ENCODE peak calls at places on chromosomes 13 and 19, in six cellular contexts. One of them, this sample, is unnamed.
A peak's percentile ranks its signal among the peaks of the same experiment; 100 is the strongest.

GRCh38 chr13:44311011-44311481 is 62.6 kb upstream of the SERP2 start:
- DNase-seq in adipocyte: peak; percentile 71
- DNase-seq in activated naive CD4-positive, alpha-beta T cell treated with anti-CD3 and anti-CD28 coated beads, Interleukin-2, amount 10 ng/mL, durations not matched to agents 7 days and 5 days: no peak
- DNase-seq in stimulated activated CD4-positive, alpha-beta T cell treated with anti-CD3 and anti-CD28 coated beads, TNF-alpha, amount 100 ng/mL, for 24 hours: no peak
- DNase-seq in M059J: peak; percentile 31
- DNase-seq in CD4-positive, CD25-positive, alpha-beta regulatory T cell: no peak
- DNase-seq in this sample: no peak

GRCh38 chr19:41994521-41994971 is 516 bp upstream of the ATP1A3 start:
- DNase-seq in adipocyte: no peak
- DNase-seq in activated naive CD4-positive, alpha-beta T cell treated with anti-CD3 and anti-CD28 coated beads, Interleukin-2, amount 10 ng/mL, durations not matched to agents 7 days and 5 days: no peak
- DNase-seq in stimulated activated CD4-positive, alpha-beta T cell treated with anti-CD3 and anti-CD28 coated beads, TNF-alpha, amount 100 ng/mL, for 24 hours: no peak
- DNase-seq in M059J: no peak
- DNase-seq in CD4-positive, CD25-positive, alpha-beta regulatory T cell: no peak
- DNase-seq in this sample: no peak

GRCh38 chr13:30292325-30292724 is 15.0 kb downstream of the KATNAL1 start:
- DNase-seq in adipocyte: no peak
- DNase-seq in activated naive CD4-positive, alpha-beta T cell treated with anti-CD3 and anti-CD28 coated beads, Interleukin-2, amount 10 ng/mL, durations not matched to agents 7 days and 5 days: no peak
- DNase-seq in stimulated activated CD4-positive, alpha-beta T cell treated with anti-CD3 and anti-CD28 coated beads, TNF-alpha, amount 100 ng/mL, for 24 hours: no peak
- DNase-seq in M059J: no peak
- DNase-seq in CD4-positive, CD25-positive, alpha-beta regulatory T cell: no peak
- DNase-seq in this sample: no peak

GRCh38 chr13:113726961-113727411 is 32.0 kb upstream of the TMEM255B start:
- DNase-seq in adipocyte: peak; percentile 8
- DNase-seq in activated naive CD4-positive, alpha-beta T cell treated with anti-CD3 and anti-CD28 coated beads, Interleukin-2, amount 10 ng/mL, durations not matched to agents 7 days and 5 days: no peak
- DNase-seq in stimulated activated CD4-positive, alpha-beta T cell treated with anti-CD3 and anti-CD28 coated beads, TNF-alpha, amount 100 ng/mL, for 24 hours: no peak
- DNase-seq in M059J: peak; percentile 71
- DNase-seq in CD4-positive, CD25-positive, alpha-beta regulatory T cell: no peak
- DNase-seq in this sample: peak; percentile 49

GRCh38 chr13:21344662-21345176 is 114.4 kb downstream of the ZDHHC20 start:
- DNase-seq in adipocyte: no peak
- DNase-seq in activated naive CD4-positive, alpha-beta T cell treated with anti-CD3 and anti-CD28 coated beads, Interleukin-2, amount 10 ng/mL, durations not matched to agents 7 days and 5 days: peak; percentile 68
- DNase-seq in stimulated activated CD4-positive, alpha-beta T cell treated with anti-CD3 and anti-CD28 coated beads, TNF-alpha, amount 100 ng/mL, for 24 hours: no peak
- DNase-seq in M059J: no peak
- DNase-seq in CD4-positive, CD25-positive, alpha-beta regulatory T cell: peak; percentile 37
- DNase-seq in this sample: no peak

GRCh38 chr13:42814868-42815267 is 33.5 kb downstream of the FAM216B start:
- DNase-seq in adipocyte: peak; percentile 93
- DNase-seq in activated naive CD4-positive, alpha-beta T cell treated with anti-CD3 and anti-CD28 coated beads, Interleukin-2, amount 10 ng/mL, durations not matched to agents 7 days and 5 days: no peak
- DNase-seq in stimulated activated CD4-positive, alpha-beta T cell treated with anti-CD3 and anti-CD28 coated beads, TNF-alpha, amount 100 ng/mL, for 24 hours: no peak
- DNase-seq in M059J: peak; percentile 75
- DNase-seq in CD4-positive, CD25-positive, alpha-beta regulatory T cell: no peak
- DNase-seq in this sample: peak; percentile 85

GRCh38 chr19:3245050-3245449 is 20.6 kb downstream of the CELF5 start:
- DNase-seq in adipocyte: no peak
- DNase-seq in activated naive CD4-positive, alpha-beta T cell treated with anti-CD3 and anti-CD28 coated beads, Interleukin-2, amount 10 ng/mL, durations not matched to agents 7 days and 5 days: no peak
- DNase-seq in stimulated activated CD4-positive, alpha-beta T cell treated with anti-CD3 and anti-CD28 coated beads, TNF-alpha, amount 100 ng/mL, for 24 hours: no peak
- DNase-seq in M059J: no peak
- DNase-seq in CD4-positive, CD25-positive, alpha-beta regulatory T cell: no peak
- DNase-seq in this sample: no peak

GRCh38 chr19:35776102-35776788 is 881 bp downstream of the ARHGAP33 start:
- DNase-seq in adipocyte: no peak
- DNase-seq in activated naive CD4-positive, alpha-beta T cell treated with anti-CD3 and anti-CD28 coated beads, Interleukin-2, amount 10 ng/mL, durations not matched to agents 7 days and 5 days: no peak
- DNase-seq in stimulated activated CD4-positive, alpha-beta T cell treated with anti-CD3 and anti-CD28 coated beads, TNF-alpha, amount 100 ng/mL, for 24 hours: no peak
- DNase-seq in M059J: no peak
- DNase-seq in CD4-positive, CD25-positive, alpha-beta regulatory T cell: no peak
- DNase-seq in this sample: no peak

GRCh38 chr19:55643003-55643732 is at the start of gene ZNF581:
- DNase-seq in adipocyte: peak; percentile 89
- DNase-seq in activated naive CD4-positive, alpha-beta T cell treated with anti-CD3 and anti-CD28 coated beads, Interleukin-2, amount 10 ng/mL, durations not matched to agents 7 days and 5 days: peak; percentile 84
- DNase-seq in stimulated activated CD4-positive, alpha-beta T cell treated with anti-CD3 and anti-CD28 coated beads, TNF-alpha, amount 100 ng/mL, for 24 hours: peak; percentile 78
- DNase-seq in M059J: peak; percentile 68
- DNase-seq in CD4-positive, CD25-positive, alpha-beta regulatory T cell: peak; percentile 79
- DNase-seq in this sample: peak; percentile 81

This sample was measured in ELR.